ENCODE peak calls at places on chromosomes 12 and 14, in eight cellular contexts. V, U, B, E, S, D, A and J are unnamed samples.

GRCh38 chr14:64463198-64463597 is 2.1 kb upstream of the AKAP5 start:
- DNase-seq in E (no peak), V (no peak), A (no peak), D (no peak), S (no peak), B (no peak), U (no peak), J (no peak)

GRCh38 chr12:120230326-120230973 is 29.5 kb upstream of the RPLP0 start:
- DNase-seq in S (peak), V (no peak), A (peak), B (peak), D (peak), U (peak), E (peak), J (peak)

GRCh38 chr12:101608301-101609133 is 13.7 kb downstream of the MYBPC1 start:
- DNase-seq in B (no peak), A (peak), V (no peak), D (no peak), E (peak), U (no peak), S (no peak), J (no peak)

GRCh38 chr14:49622022-49622607 is 1.5 kb downstream of the MGAT2 start:
- DNase-seq in U (no peak), A (no peak), E (no peak), D (no peak), B (no peak), V (no peak), S (no peak), J (no peak)

GRCh38 chr12:57325395-57325794 is 74.4 kb upstream of the STAC3 start:
- DNase-seq in D (no peak), S (no peak), B (no peak), A (no peak), U (no peak), V (no peak), E (no peak), J (no peak)

GRCh38 chr12:51926718-51927117 is 19.4 kb downstream of the ACVRL1 start:
- DNase-seq in V (no peak), D (peak), S (no peak), E (no peak), U (no peak), A (peak), B (no peak), J (no peak)

GRCh38 chr12:52617403-52617785 is 965 bp downstream of the KRT73 start:
- DNase-seq in V (no peak), S (no peak), U (no peak), E (no peak), B (no peak), A (no peak), D (no peak), J (no peak)

GRCh38 chr12:39966251-39966650 is 139.6 kb downstream of the SLC2A13 start:
- DNase-seq in U (no peak), S (no peak), V (no peak), B (no peak), E (no peak), D (no peak), A (no peak), J (no peak)

GRCh38 chr12:117444781-117445180 is 83.4 kb upstream of the NOS1 start:
- DNase-seq in D (no peak), S (no peak), B (no peak), U (no peak), A (no peak), V (no peak), E (no peak), J (no peak)

GRCh38 chr12:124593176-124593575 is 25.8 kb upstream of the NCOR2 start:
- DNase-seq in S (peak), D (no peak), B (no peak), U (no peak), E (no peak), A (no peak), V (no peak), J (no peak)

GRCh38 chr12:70267550-70267949 is 24.3 kb downstream of the CNOT2 start:
- DNase-seq in B (no peak), A (no peak), V (no peak), D (peak), E (no peak), S (no peak), U (no peak), J (no peak)

GRCh38 chr12:414841-415240 is 13.4 kb downstream of the CCDC77 start:
- DNase-seq in V (no peak), D (no peak), E (no peak), U (no peak), A (no peak), S (no peak), B (no peak), J (no peak)

GRCh38 chr14:23034498-23035302 is at the start of gene PSMB5:
- DNase-seq in A (peak), D (peak), S (peak), U (peak), E (peak), B (peak), V (peak), J (peak)

GRCh38 chr12:90226211-90226610 is 517.6 kb upstream of the ATP2B1 start:
- DNase-seq in S (no peak), U (no peak), E (no peak), D (no peak), A (no peak), V (no peak), B (no peak), J (no peak)

GRCh38 chr12:61487728-61488127 is 772.5 kb upstream of the USP15 start:
- DNase-seq in B (no peak), A (no peak), S (no peak), V (no peak), E (no peak), D (no peak), U (no peak), J (no peak)

GRCh38 chr12:42524716-42525115 is 64.8 kb downstream of the PRICKLE1 start:
- DNase-seq in V (no peak), D (no peak), A (no peak), B (no peak), E (no peak), S (no peak), U (no peak), J (no peak)

GRCh38 chr12:109223211-109223610 is 85.9 kb downstream of the FOXN4 start:
- DNase-seq in B (no peak), U (no peak), A (no peak), D (no peak), V (no peak), S (no peak), E (no peak), J (no peak)

GRCh38 chr14:95493503-95493902 is 22.9 kb downstream of the SYNE3 start:
- DNase-seq in D (no peak), A (no peak), U (no peak), S (peak), V (no peak), E (no peak), B (no peak), J (no peak)
- H3K27ac ChIP-seq in D (no peak), A (no peak), U (no peak), S (no peak), V (no peak), E (no peak), B (no peak), J (no peak)

DNA sequence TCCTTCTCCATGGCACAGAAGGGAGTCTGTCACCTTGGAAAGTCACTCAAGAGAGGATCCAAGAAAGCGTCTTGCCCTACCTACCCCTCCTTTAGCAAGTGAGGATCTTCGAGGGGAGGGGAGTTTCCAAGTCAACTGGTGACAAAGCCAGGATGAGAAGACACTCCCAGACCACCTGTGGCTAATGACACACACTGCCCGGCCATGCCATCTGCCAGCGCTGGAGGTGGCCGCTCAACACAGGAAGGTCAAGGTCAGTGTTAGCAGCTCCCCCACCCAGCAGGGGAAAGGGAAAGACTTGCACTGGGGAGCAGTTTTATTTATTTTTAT is 41.3 kb downstream of the ELK3 start:
- DNase-seq in V (no peak), D (no peak), U (no peak), B (no peak), A (no peak), S (no peak), E (no peak), J (peak)
- H3K27ac ChIP-seq in V (peak), D (peak), U (no peak), B (peak), A (peak), S (no peak), E (peak), J (no peak)

GRCh38 chr14:94036328-94037167 is 10.4 kb downstream of the OTUB2 start:
- DNase-seq in U (peak), D (peak), E (peak), B (peak), V (peak), S (no peak), A (peak), J (peak)
- H3K27ac ChIP-seq in U (no peak), D (no peak), E (no peak), B (no peak), V (no peak), S (no peak), A (no peak), J (no peak)

GRCh38 chr12:123070267-123071081 is 80.4 kb downstream of the PITPNM2 start:
- DNase-seq in V (no peak), B (no peak), S (no peak), E (no peak), A (no peak), D (no peak), U (peak), J (no peak)

GRCh38 chr12:123071401-123072304 is 79.2 kb downstream of the PITPNM2 start:
- DNase-seq in D (peak), B (peak), V (no peak), S (no peak), A (no peak), U (peak), E (no peak), J (no peak)

GRCh38 chr12:123067654-123068053 is 83.2 kb downstream of the PITPNM2 start:
- DNase-seq in U (no peak), E (no peak), A (no peak), B (no peak), S (no peak), D (no peak), V (no peak), J (no peak)

GRCh38 chr12:123065666-123066457 is 85.0 kb downstream of the PITPNM2 start:
- DNase-seq in S (peak), A (no peak), B (no peak), U (peak), E (no peak), V (no peak), D (no peak), J (no peak)

DNA sequence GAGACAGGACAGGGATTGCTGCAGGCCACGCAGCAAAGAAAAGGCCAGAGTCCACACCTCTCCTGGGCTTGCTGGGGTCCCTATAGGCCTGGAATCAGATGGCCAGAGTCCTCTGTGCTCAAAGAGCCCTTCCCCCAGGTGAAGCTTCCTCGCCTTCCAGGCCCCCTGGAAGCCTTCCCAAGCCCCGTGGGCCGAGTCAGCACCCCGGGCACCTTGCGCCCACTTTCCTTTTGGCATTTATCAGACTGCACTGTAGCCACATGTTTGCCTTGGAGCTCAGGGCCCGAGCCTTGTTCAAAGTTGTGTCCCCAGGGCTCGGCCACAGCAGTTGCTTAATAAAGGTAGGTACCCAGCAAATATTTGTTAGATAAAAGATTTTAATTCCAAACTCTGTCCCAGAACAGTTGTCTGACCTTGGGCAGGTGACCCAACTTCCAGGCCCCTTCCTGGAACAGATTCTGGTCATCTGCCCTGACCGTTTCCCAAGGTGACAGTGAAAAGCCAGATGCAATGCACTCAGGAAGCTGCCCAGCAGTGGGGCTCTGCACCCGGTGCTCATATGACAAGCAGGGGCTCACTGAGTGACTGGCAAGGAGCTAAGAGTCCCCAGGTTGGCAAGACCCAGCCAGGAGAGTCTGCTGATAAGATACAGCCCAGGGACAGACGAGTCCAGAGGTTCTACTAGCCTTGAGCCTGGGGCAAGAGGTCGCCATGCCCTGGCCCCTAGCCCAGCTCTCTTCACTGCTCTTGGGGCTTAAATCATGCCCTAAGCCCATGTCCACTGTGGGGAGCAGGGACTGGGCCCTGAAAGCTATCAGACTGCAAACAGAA is 81.2 kb downstream of the PITPNM2 start:
- DNase-seq in A (no peak), E (no peak), D (no peak), S (peak), B (no peak), U (peak), V (no peak), J (no peak)
- H3K27ac ChIP-seq in A (no peak), E (no peak), D (no peak), S (no peak), B (peak), U (no peak), V (no peak), J (no peak)

GRCh38 chr14:39351708-39352107 is 80.5 kb downstream of the FBXO33 start:
- DNase-seq in A (no peak), E (no peak), B (no peak), D (peak), U (no peak), V (no peak), S (no peak), J (no peak)
- H3K27ac ChIP-seq in A (no peak), E (no peak), B (no peak), D (no peak), U (no peak), V (no peak), S (no peak), J (no peak)